ENCODE peak calls at places on chromosomes 1 and 21, in seven cellular contexts. G is transverse colon, J is K562, U is H1, R is sigmoid colon, V is suprapubic skin, S is HepG2. W is an unnamed sample.

GRCh38 chr1:71093938-71094337 is 13.1 kb upstream of the ZRANB2 start:
- DNase-seq in J (peak; percentile 15), V (no peak), R (no peak), G (no peak), U (no peak), S (no peak), W (no peak)

GRCh38 chr1:116586741-116587143 is 15.9 kb upstream of the CD58 start:
- DNase-seq in R (no peak), V (no peak), J (no peak), G (no peak), S (no peak), U (no peak), W (no peak)

GRCh38 chr1:117586747-117587478 is 18.9 kb upstream of the TENT5C start:
- DNase-seq in G (no peak), V (no peak), R (peak; percentile 58), J (no peak), U (no peak), S (no peak), W (no peak)

GRCh38 chr1:145795257-145795881 is 28.5 kb downstream of the RNF115 start:
- DNase-seq in U (no peak), G (no peak), S (no peak), J (peak; percentile 40), V (no peak), R (no peak), W (no peak)

GRCh38 chr21:41166947-41167346 is 1.0 kb upstream of the BACE2 start:
- DNase-seq in R (peak; percentile 84), G (no peak), S (no peak), V (no peak), J (no peak), U (no peak), W (no peak)

GRCh38 chr1:97461782-97462181 is 459.1 kb downstream of the DPYD start:
- DNase-seq in S (no peak), U (no peak), V (no peak), G (no peak), R (no peak), J (no peak), W (no peak)

GRCh38 chr1:89759036-89759435 is 61.8 kb upstream of the LRRC8D start:
- DNase-seq in S (no peak), R (no peak), G (no peak), J (no peak), U (no peak), V (no peak), W (no peak)

GRCh38 chr1:219668446-219668845 is 55.5 kb upstream of the ZC3H11B start:
- DNase-seq in G (no peak), V (no peak), S (no peak), J (no peak), R (no peak), U (no peak), W (no peak)

GRCh38 chr1:54967372-54967771 is 13.1 kb upstream of the TMEM61 start:
- DNase-seq in J (no peak), R (no peak), U (no peak), V (no peak), G (no peak), S (no peak), W (no peak)

GRCh38 chr1:179941439-179941838 is 13.2 kb upstream of the CEP350 start:
- DNase-seq in S (no peak), U (no peak), R (no peak), J (no peak), V (no peak), G (no peak), W (no peak)

GRCh38 chr1:246708166-246708565 is 16.0 kb upstream of the SCCPDH start:
- DNase-seq in J (no peak), G (no peak), V (no peak), S (no peak), R (no peak), U (no peak), W (no peak)

DNA sequence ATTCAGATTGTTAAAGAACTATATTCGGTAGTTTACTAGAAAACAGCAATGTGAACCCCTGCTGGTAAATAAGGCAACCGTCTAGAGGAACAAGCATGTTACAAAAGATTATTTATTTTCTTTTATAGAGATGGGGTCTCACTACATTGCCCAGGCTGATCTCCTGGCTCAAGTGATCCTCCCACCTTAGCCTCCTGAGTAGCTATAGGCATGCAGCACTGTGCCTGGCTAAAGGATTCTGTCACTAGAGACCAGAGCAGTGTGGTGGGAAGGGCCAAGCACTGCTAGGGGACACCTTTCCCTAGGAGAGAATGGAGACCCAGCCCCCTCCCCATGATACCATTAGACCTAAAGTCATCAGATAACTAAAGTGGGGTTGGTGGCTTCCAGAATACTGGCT is 28.9 kb downstream of the SLC27A3 start:
- DNase-seq in R (no peak), J (no peak), V (no peak), U (no peak), S (no peak), G (no peak), W (no peak)
- H3K4me3 ChIP-seq in R (no peak overlapping the region), J (no peak overlapping the region), V (no peak overlapping the region), U (no peak overlapping the region), S (no peak overlapping the region), G (no peak overlapping the region), W (no peak overlapping the region)

DNA sequence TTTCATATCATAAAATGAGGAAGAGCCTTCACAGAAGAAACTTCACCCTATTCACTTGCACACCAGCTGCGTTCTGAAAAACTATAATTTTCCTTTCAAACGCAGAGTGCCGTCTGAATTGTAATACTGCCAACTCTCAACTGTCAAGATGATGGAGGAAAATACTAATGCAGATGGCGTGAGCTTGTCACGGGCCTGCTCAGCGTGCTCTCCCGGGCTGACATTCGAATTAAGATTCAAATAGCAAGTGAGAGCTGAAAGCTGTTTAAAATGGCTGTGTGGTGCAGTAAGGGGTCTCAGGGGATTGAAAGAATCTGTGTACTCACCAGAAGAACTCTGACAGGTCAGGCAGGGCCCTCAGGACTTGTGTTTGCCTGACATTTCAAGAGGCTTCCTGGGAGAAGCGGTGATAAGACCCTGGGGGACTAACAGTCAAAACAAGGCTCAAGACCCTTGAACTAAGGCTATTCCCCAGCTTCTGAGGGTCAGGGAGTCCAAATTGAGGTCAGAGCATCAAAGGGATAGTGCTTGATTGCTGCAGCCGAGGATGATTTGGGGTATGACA is 33.1 kb downstream of the ZMYND12 start:
- DNase-seq in S (no peak), R (no peak), V (no peak), U (no peak), G (no peak), J (no peak), W (no peak)
- TF ChIP-seq EP300 in S (no peak), R (no peak), V (no peak), U (no peak), G (no peak), J (no peak), W (no peak)

GRCh38 chr21:17446737-17447136 is 66.1 kb upstream of the CXADR start:
- DNase-seq in R (no peak), S (no peak), J (no peak), V (no peak), U (no peak), G (no peak), W (no peak)
- TF ChIP-seq POLR2AphosphoS5 in R (no peak), S (no peak), J (no peak), V (no peak), U (no peak), G (no peak), W (no peak)

DNA sequence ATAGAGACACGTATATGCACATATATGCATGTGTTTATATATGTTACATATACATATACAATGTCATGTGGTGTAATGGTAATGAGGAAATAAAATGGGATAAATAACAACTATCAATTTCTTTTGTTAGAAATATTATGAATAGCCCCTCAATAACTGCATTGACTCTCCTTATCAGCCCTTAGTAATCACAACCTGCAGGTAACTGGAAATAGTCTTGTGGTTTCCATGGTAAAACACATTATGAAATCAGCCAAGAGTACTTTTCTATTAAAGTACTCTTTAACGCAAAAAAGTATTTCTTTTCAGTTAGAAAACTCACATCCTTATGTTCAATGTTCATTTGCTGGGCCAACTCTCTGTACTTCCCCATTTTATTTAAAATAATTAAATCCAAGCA is 105.8 kb downstream of the KCNT2 start:
- DNase-seq in G (no peak), J (no peak), S (no peak), R (no peak), V (no peak), U (no peak), W (no peak)
- H3K4me3 ChIP-seq in G (no peak overlapping the region), J (no peak overlapping the region), S (no peak overlapping the region), R (no peak overlapping the region), V (no peak overlapping the region), U (no peak overlapping the region), W (no peak overlapping the region)

GRCh38 chr1:91844862-91845528 is 41.0 kb downstream of the TGFBR3 start:
- DNase-seq in R (peak; percentile 89), S (peak; percentile 87), V (no peak), U (no peak), G (no peak), J (no peak), W (peak; percentile 28)
- TF ChIP-seq EP300 in R (no peak), S (no peak), V (no peak), U (no peak), G (no peak), J (no peak), W (no peak)

DNA sequence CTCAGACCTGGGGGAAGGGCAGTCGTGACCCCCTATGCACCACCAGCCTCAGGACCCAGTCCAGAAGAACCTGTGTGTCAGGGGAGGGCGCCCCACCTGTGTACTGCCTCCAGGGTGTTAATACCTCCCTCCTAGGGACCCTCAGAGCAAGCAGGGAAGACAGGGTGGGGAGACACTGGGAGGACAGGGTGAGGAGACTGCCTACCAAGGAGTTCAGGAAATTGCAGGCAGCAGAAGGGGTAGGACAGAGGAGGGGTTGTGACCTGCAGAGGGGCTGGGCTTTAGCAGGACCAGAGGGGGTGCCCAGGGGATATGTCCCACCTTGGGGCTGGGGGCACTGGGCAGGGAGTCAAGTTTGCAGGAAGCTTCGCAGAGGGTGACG is 5.2 kb downstream of the C21orf58 start:
- DNase-seq in G (no peak), U (peak; percentile 45), S (no peak), J (no peak), R (no peak), V (no peak), W (no peak)
- TF ChIP-seq POLR2AphosphoS5 in G (no peak), U (no peak), S (no peak), J (no peak), R (no peak), V (no peak), W (no peak)

DNA sequence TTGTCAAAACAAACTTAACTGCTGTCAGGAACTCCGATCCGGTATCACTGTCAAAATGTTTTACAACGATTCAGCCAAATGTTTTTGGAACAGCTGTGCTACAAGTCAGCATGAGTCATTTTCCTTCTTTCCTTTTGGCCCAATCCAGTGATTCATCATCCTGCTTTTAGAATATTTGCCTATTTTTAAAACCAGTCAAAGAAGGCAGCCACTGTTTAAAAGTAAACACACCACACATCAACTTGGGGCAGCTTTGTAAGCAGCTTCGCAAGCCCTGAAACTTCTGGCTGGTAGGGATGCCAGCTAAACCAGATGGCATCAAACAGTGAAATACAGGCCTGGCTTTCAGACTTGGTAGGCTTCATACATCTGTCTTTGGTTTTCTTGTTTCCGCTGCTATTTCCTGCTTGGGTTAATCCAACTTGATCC is 14.9 kb downstream of the MAP3K7CL start:
- DNase-seq in G (no peak), V (no peak), U (no peak), S (peak; percentile 6), J (no peak), R (peak; percentile 69), W (no peak)
- H3K4me3 ChIP-seq in G (no peak overlapping the region), V (no peak overlapping the region), U (no peak overlapping the region), S (no peak overlapping the region), J (no peak overlapping the region), R (no peak overlapping the region), W (no peak overlapping the region)

W was measured in upper lobe of left lung.